ENCODE peak calls at places on chromosome 1, in nine cellular contexts. One of them, this sample, is unnamed.

GRCh38 chr1:219659682-219660081 is 46.8 kb upstream of the ZC3H11B start:
- DNase-seq in OCI-LY7: no peak
- DNase-seq in left lung: no peak
- DNase-seq in right atrium auricular region: no peak
- DNase-seq in A549: peak; percentile 21
- DNase-seq in AG04449: peak; percentile 69
- DNase-seq in mucosa of descending colon: no peak
- DNase-seq in IMR-90: peak; percentile 80
- DNase-seq in astrocyte: peak; percentile 84
- DNase-seq in this sample: no peak

GRCh38 chr1:180358649-180359048 is 128.6 kb downstream of the LHX4 start:
- DNase-seq in AG04449: no peak
- DNase-seq in left lung: no peak
- DNase-seq in A549: no peak
- DNase-seq in IMR-90: peak; percentile 22
- DNase-seq in mucosa of descending colon: peak; percentile 31
- DNase-seq in OCI-LY7: no peak
- DNase-seq in right atrium auricular region: no peak
- DNase-seq in astrocyte: peak; percentile 6
- DNase-seq in this sample: no peak

GRCh38 chr1:229148041-229148671 is 122.8 kb upstream of the RAB4A start:
- DNase-seq in IMR-90: no peak
- DNase-seq in astrocyte: peak; percentile 18
- DNase-seq in AG04449: no peak
- DNase-seq in left lung: no peak
- DNase-seq in A549: no peak
- DNase-seq in mucosa of descending colon: no peak
- DNase-seq in OCI-LY7: no peak
- DNase-seq in right atrium auricular region: peak; percentile 76
- DNase-seq in this sample: no peak

GRCh38 chr1:2311184-2312032 is 79.9 kb downstream of the MORN1 start:
- DNase-seq in A549: peak; percentile 61
- DNase-seq in IMR-90: peak; percentile 58
- DNase-seq in mucosa of descending colon: peak; percentile 68
- DNase-seq in left lung: no peak
- DNase-seq in AG04449: no peak
- DNase-seq in astrocyte: peak; percentile 32
- DNase-seq in OCI-LY7: peak; percentile 68
- DNase-seq in right atrium auricular region: peak; percentile 82
- DNase-seq in this sample: no peak

GRCh38 chr1:61253059-61253735 is 170.8 kb downstream of the NFIA start:
- DNase-seq in mucosa of descending colon: peak; percentile 62
- DNase-seq in IMR-90: peak; percentile 17
- DNase-seq in astrocyte: no peak
- DNase-seq in left lung: no peak
- DNase-seq in AG04449: no peak
- DNase-seq in right atrium auricular region: peak; percentile 90
- DNase-seq in OCI-LY7: no peak
- DNase-seq in A549: peak; percentile 78
- DNase-seq in this sample: peak; percentile 83

GRCh38 chr1:28157901-28158300 is 18.6 kb downstream of the PTAFR start:
- DNase-seq in IMR-90: no peak
- DNase-seq in OCI-LY7: no peak
- DNase-seq in left lung: no peak
- DNase-seq in astrocyte: no peak
- DNase-seq in A549: no peak
- DNase-seq in AG04449: no peak
- DNase-seq in mucosa of descending colon: no peak
- DNase-seq in right atrium auricular region: no peak
- DNase-seq in this sample: no peak

GRCh38 chr1:207463021-207463420 is 8.9 kb downstream of the CR2 start:
- DNase-seq in left lung: no peak
- DNase-seq in IMR-90: no peak
- DNase-seq in astrocyte: peak; percentile 3
- DNase-seq in right atrium auricular region: no peak
- DNase-seq in A549: no peak
- DNase-seq in mucosa of descending colon: no peak
- DNase-seq in AG04449: no peak
- DNase-seq in OCI-LY7: no peak
- DNase-seq in this sample: no peak

GRCh38 chr1:185279571-185279970 is 37.5 kb downstream of the IVNS1ABP start:
- DNase-seq in IMR-90: peak; percentile 66
- DNase-seq in astrocyte: peak; percentile 42
- DNase-seq in OCI-LY7: no peak
- DNase-seq in mucosa of descending colon: no peak
- DNase-seq in left lung: no peak
- DNase-seq in A549: no peak
- DNase-seq in AG04449: no peak
- DNase-seq in right atrium auricular region: no peak
- DNase-seq in this sample: no peak

GRCh38 chr1:115507256-115507589 is 134.5 kb upstream of the VANGL1 start:
- DNase-seq in mucosa of descending colon: no peak
- DNase-seq in IMR-90: peak; percentile 63
- DNase-seq in left lung: no peak
- DNase-seq in right atrium auricular region: no peak
- DNase-seq in AG04449: no peak
- DNase-seq in OCI-LY7: peak; percentile 16
- DNase-seq in astrocyte: peak; percentile 53
- DNase-seq in A549: peak; percentile 28
- DNase-seq in this sample: no peak

GRCh38 chr1:244865028-244865371 is 657 bp upstream of the HNRNPU start:
- DNase-seq in IMR-90: no peak
- DNase-seq in left lung: no peak
- DNase-seq in A549: peak; percentile 59
- DNase-seq in OCI-LY7: no peak
- DNase-seq in AG04449: no peak
- DNase-seq in astrocyte: no peak
- DNase-seq in mucosa of descending colon: peak; percentile 63
- DNase-seq in right atrium auricular region: peak; percentile 70
- DNase-seq in this sample: no peak

GRCh38 chr1:151837197-151837596 is 2.4 kb downstream of the C2CD4D start:
- DNase-seq in mucosa of descending colon: no peak
- DNase-seq in A549: no peak
- DNase-seq in left lung: no peak
- DNase-seq in IMR-90: no peak
- DNase-seq in AG04449: no peak
- DNase-seq in astrocyte: no peak
- DNase-seq in right atrium auricular region: no peak
- DNase-seq in OCI-LY7: no peak
- DNase-seq in this sample: no peak

GRCh38 chr1:29943034-29943433 is 706.7 kb downstream of the PTPRU start:
- DNase-seq in left lung: no peak
- DNase-seq in A549: no peak
- DNase-seq in AG04449: no peak
- DNase-seq in mucosa of descending colon: no peak
- DNase-seq in astrocyte: no peak
- DNase-seq in IMR-90: no peak
- DNase-seq in right atrium auricular region: no peak
- DNase-seq in OCI-LY7: no peak
- DNase-seq in this sample: no peak

GRCh38 chr1:80403472-80403893 is 1397.0 kb upstream of the ADGRL4 start:
- DNase-seq in astrocyte: no peak
- DNase-seq in A549: no peak
- DNase-seq in IMR-90: no peak
- DNase-seq in OCI-LY7: no peak
- DNase-seq in mucosa of descending colon: no peak
- DNase-seq in left lung: no peak
- DNase-seq in right atrium auricular region: no peak
- DNase-seq in AG04449: no peak
- DNase-seq in this sample: peak; percentile 89

GRCh38 chr1:92461364-92462097 is 25.2 kb downstream of the GFI1 start:
- DNase-seq in IMR-90: no peak
- DNase-seq in AG04449: no peak
- DNase-seq in OCI-LY7: peak; percentile 42
- DNase-seq in right atrium auricular region: no peak
- DNase-seq in A549: no peak
- DNase-seq in mucosa of descending colon: no peak
- DNase-seq in astrocyte: no peak
- DNase-seq in left lung: no peak
- DNase-seq in this sample: no peak
- H3K4me3 ChIP-seq in IMR-90: no peak overlapping the region
- H3K4me3 ChIP-seq in AG04449: no peak overlapping the region
- H3K4me3 ChIP-seq in OCI-LY7: no peak overlapping the region
- H3K4me3 ChIP-seq in right atrium auricular region: no peak overlapping the region
- H3K4me3 ChIP-seq in A549: no peak overlapping the region
- H3K4me3 ChIP-seq in mucosa of descending colon: no peak overlapping the region
- H3K4me3 ChIP-seq in astrocyte: no peak overlapping the region
- H3K4me3 ChIP-seq in left lung: no peak overlapping the region
- H3K4me3 ChIP-seq in this sample: no peak overlapping the region

GRCh38 chr1:186327331-186327730 is 47.7 kb downstream of the TPR start:
- DNase-seq in mucosa of descending colon: no peak
- DNase-seq in left lung: no peak
- DNase-seq in IMR-90: no peak
- DNase-seq in right atrium auricular region: no peak
- DNase-seq in AG04449: no peak
- DNase-seq in A549: no peak
- DNase-seq in OCI-LY7: no peak
- DNase-seq in astrocyte: no peak
- DNase-seq in this sample: no peak

GRCh38 chr1:186326009-186326408 is 49.0 kb downstream of the TPR start:
- DNase-seq in astrocyte: no peak
- DNase-seq in left lung: no peak
- DNase-seq in IMR-90: no peak
- DNase-seq in A549: no peak
- DNase-seq in mucosa of descending colon: no peak
- DNase-seq in OCI-LY7: no peak
- DNase-seq in AG04449: no peak
- DNase-seq in right atrium auricular region: no peak
- DNase-seq in this sample: no peak

GRCh38 chr1:186330758-186331157 is 44.3 kb downstream of the TPR start:
- DNase-seq in astrocyte: no peak
- DNase-seq in AG04449: no peak
- DNase-seq in IMR-90: no peak
- DNase-seq in left lung: no peak
- DNase-seq in OCI-LY7: no peak
- DNase-seq in A549: peak; percentile 6
- DNase-seq in mucosa of descending colon: no peak
- DNase-seq in right atrium auricular region: no peak
- DNase-seq in this sample: no peak

GRCh38 chr1:186323865-186324264 is 51.2 kb downstream of the TPR start:
- DNase-seq in IMR-90: no peak
- DNase-seq in OCI-LY7: no peak
- DNase-seq in right atrium auricular region: no peak
- DNase-seq in A549: no peak
- DNase-seq in left lung: no peak
- DNase-seq in AG04449: no peak
- DNase-seq in mucosa of descending colon: no peak
- DNase-seq in astrocyte: no peak
- DNase-seq in this sample: no peak

GRCh38 chr1:186325239-186325638 is 49.8 kb downstream of the TPR start:
- DNase-seq in A549: peak; percentile 36
- DNase-seq in astrocyte: no peak
- DNase-seq in AG04449: peak; percentile 3
- DNase-seq in right atrium auricular region: no peak
- DNase-seq in OCI-LY7: peak; percentile 14
- DNase-seq in IMR-90: peak; percentile 29
- DNase-seq in mucosa of descending colon: no peak
- DNase-seq in left lung: no peak
- DNase-seq in this sample: no peak
- TF ChIP-seq CTCF in A549: peak; percentile 44
- TF ChIP-seq CTCF in astrocyte: peak; percentile 58
- TF ChIP-seq CTCF in AG04449: peak; percentile 36
- TF ChIP-seq CTCF in right atrium auricular region: peak; percentile 16
- TF ChIP-seq CTCF in OCI-LY7: peak; percentile 73
- TF ChIP-seq CTCF in IMR-90: peak; percentile 50
- TF ChIP-seq CTCF in mucosa of descending colon: no peak
- TF ChIP-seq CTCF in left lung: no peak
- TF ChIP-seq CTCF in this sample: peak; percentile 15

GRCh38 chr1:94095744-94096469 is 25.0 kb downstream of the ABCA4 start:
- DNase-seq in left lung: no peak
- DNase-seq in IMR-90: peak; percentile 68
- DNase-seq in A549: no peak
- DNase-seq in right atrium auricular region: peak; percentile 87
- DNase-seq in AG04449: no peak
- DNase-seq in astrocyte: peak; percentile 72
- DNase-seq in OCI-LY7: no peak
- DNase-seq in mucosa of descending colon: no peak
- DNase-seq in this sample: no peak

GRCh38 chr1:94093351-94093750 is 27.6 kb downstream of the ABCA4 start:
- DNase-seq in left lung: no peak
- DNase-seq in mucosa of descending colon: no peak
- DNase-seq in A549: no peak
- DNase-seq in astrocyte: no peak
- DNase-seq in OCI-LY7: no peak
- DNase-seq in right atrium auricular region: no peak
- DNase-seq in AG04449: no peak
- DNase-seq in IMR-90: no peak
- DNase-seq in this sample: no peak

GRCh38 chr1:94095112-94095637 is 25.8 kb downstream of the ABCA4 start:
- DNase-seq in mucosa of descending colon: peak; percentile 57
- DNase-seq in AG04449: peak; percentile 63
- DNase-seq in left lung: no peak
- DNase-seq in OCI-LY7: no peak
- DNase-seq in IMR-90: peak; percentile 95
- DNase-seq in A549: no peak
- DNase-seq in astrocyte: peak; percentile 94
- DNase-seq in right atrium auricular region: peak; percentile 91
- DNase-seq in this sample: no peak

GRCh38 chr1:94093996-94094395 is 27.0 kb downstream of the ABCA4 start:
- DNase-seq in AG04449: no peak
- DNase-seq in astrocyte: peak; percentile 74
- DNase-seq in right atrium auricular region: no peak
- DNase-seq in OCI-LY7: no peak
- DNase-seq in mucosa of descending colon: no peak
- DNase-seq in A549: no peak
- DNase-seq in IMR-90: peak; percentile 57
- DNase-seq in left lung: no peak
- DNase-seq in this sample: no peak

DNA sequence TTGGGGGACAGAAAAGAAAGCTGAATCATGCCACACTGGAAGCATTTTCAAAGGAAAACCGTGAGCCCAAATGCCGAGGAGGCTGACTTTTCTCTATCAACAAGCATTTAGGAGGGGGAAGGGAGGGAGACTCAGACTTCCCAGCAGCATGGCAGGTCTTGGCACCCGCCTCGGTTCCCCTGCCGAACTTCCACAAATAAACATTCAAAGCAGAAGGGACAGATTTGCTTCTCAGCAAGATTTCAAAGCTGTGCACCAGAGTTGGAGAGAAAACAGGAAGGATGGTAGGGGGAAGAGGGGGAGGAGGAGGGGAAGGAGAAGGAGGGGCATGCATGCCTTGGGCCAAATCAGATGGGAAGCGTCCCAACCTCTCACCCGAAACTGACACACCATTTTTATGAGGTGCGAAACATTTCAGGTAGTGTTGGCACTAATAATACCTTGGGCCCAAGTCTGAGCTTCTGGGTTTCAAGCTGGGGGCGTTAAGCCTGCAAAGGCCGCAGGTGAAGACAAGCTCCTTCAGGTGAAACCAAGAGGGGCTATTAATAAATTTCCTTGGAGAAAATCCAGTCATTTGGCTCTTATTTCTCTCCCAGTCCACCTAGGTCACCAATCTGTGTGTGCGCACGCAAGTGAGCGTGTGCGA is 26.4 kb downstream of the ABCA4 start:
- DNase-seq in left lung: no peak
- DNase-seq in AG04449: no peak
- DNase-seq in mucosa of descending colon: peak; percentile 39
- DNase-seq in IMR-90: peak; percentile 78
- DNase-seq in astrocyte: peak; percentile 81
- DNase-seq in A549: no peak
- DNase-seq in OCI-LY7: no peak
- DNase-seq in right atrium auricular region: peak; percentile 88
- DNase-seq in this sample: no peak
- H3K4me3 ChIP-seq in left lung: no peak overlapping the region
- H3K4me3 ChIP-seq in AG04449: no peak overlapping the region
- H3K4me3 ChIP-seq in mucosa of descending colon: no peak overlapping the region
- H3K4me3 ChIP-seq in IMR-90: no peak overlapping the region
- H3K4me3 ChIP-seq in astrocyte: peak overlapping the region; percentile 29
- H3K4me3 ChIP-seq in A549: no peak overlapping the region
- H3K4me3 ChIP-seq in OCI-LY7: no peak overlapping the region
- H3K4me3 ChIP-seq in right atrium auricular region: peak overlapping the region; percentile 5
- H3K4me3 ChIP-seq in this sample: no peak overlapping the region

GRCh38 chr1:54993140-54993539 is 5.6 kb upstream of the BSND start:
- DNase-seq in AG04449: no peak
- DNase-seq in astrocyte: no peak
- DNase-seq in mucosa of descending colon: no peak
- DNase-seq in IMR-90: no peak
- DNase-seq in left lung: no peak
- DNase-seq in right atrium auricular region: no peak
- DNase-seq in OCI-LY7: no peak
- DNase-seq in A549: no peak
- DNase-seq in this sample: no peak
- TF ChIP-seq CTCF in AG04449: no peak
- TF ChIP-seq CTCF in astrocyte: no peak
- TF ChIP-seq CTCF in mucosa of descending colon: no peak
- TF ChIP-seq CTCF in IMR-90: no peak
- TF ChIP-seq CTCF in left lung: no peak
- TF ChIP-seq CTCF in right atrium auricular region: no peak
- TF ChIP-seq CTCF in OCI-LY7: no peak
- TF ChIP-seq CTCF in A549: no peak
- TF ChIP-seq CTCF in this sample: no peak

This sample was measured in LNCaP clone FGC.